ENCODE peak calls at places on chromosomes 1 and 21, in four cellular contexts. U is ACHN; J is stimulated activated CD4-positive, alpha-beta T cell treated with anti-CD3 and anti-CD28 coated beads, Interleukin-15, amount 100 ng/mL, for 24 hours; L is stomach. E is an unnamed sample.

GRCh38 chr21:35079181-35079580 is 30.1 kb upstream of the RUNX1 start:
- DNase-seq in U (no peak), J (no peak), L (no peak), E (no peak)

GRCh38 chr21:14321042-14321441 is 61.9 kb downstream of the HSPA13 start:
- DNase-seq in U (peak), J (no peak), L (no peak), E (no peak)

GRCh38 chr1:158121604-158122254 is 59.0 kb upstream of the CD1D start:
- DNase-seq in U (peak), J (peak), L (no peak), E (peak)

GRCh38 chr1:223515416-223515815 is 122.2 kb downstream of the CCDC185 start:
- DNase-seq in U (no peak), J (peak), L (no peak), E (no peak)

GRCh38 chr1:180639871-180640270 is 8.0 kb downstream of the XPR1 start:
- DNase-seq in U (no peak), J (no peak), L (no peak), E (no peak)

GRCh38 chr1:204405988-204406387 is 5.6 kb downstream of the PPP1R15B start:
- DNase-seq in U (no peak), J (no peak), L (no peak), E (no peak)

GRCh38 chr1:226424228-226425003 is 16.5 kb upstream of the PARP1 start:
- DNase-seq in U (peak), J (no peak), L (no peak), E (peak)

GRCh38 chr1:2115922-2116341 is 65.7 kb downstream of the PRKCZ start:
- DNase-seq in U (no peak), J (no peak), L (no peak), E (no peak)

GRCh38 chr1:1080122-1080753 is 6.1 kb upstream of the RNF223 start:
- DNase-seq in U (peak), J (peak), L (peak), E (no peak)

GRCh38 chr1:6096243-6097116 is 50.8 kb downstream of the KCNAB2 start:
- DNase-seq in U (no peak), J (no peak), L (no peak), E (no peak)

GRCh38 chr1:53616927-53617326 is 122.0 kb downstream of the GLIS1 start:
- DNase-seq in U (no peak), J (no peak), L (peak), E (no peak)

GRCh38 chr1:33348676-33349080 is 27.8 kb upstream of the A3GALT2 start:
- DNase-seq in U (peak), J (peak), L (no peak), E (no peak)

GRCh38 chr1:1212780-1213152 is 1.2 kb downstream of the TNFRSF4 start:
- DNase-seq in U (no peak), J (peak), L (peak), E (no peak)

GRCh38 chr1:240776237-240776636 is 164.3 kb upstream of the GREM2 start:
- DNase-seq in U (no peak), J (no peak), L (no peak), E (no peak)

GRCh38 chr1:231347961-231348360 is 9.9 kb downstream of the SPRTN start:
- DNase-seq in U (no peak), J (no peak), L (no peak), E (no peak)

GRCh38 chr1:46202975-46203737 is at the start of gene LURAP1:
- DNase-seq in U (peak), J (peak), L (no peak), E (no peak)

GRCh38 chr1:25699501-25700089 is 83.0 kb downstream of the MAN1C1 start:
- DNase-seq in U (no peak), J (no peak), L (no peak), E (no peak)

GRCh38 chr21:45545691-45546531 is 3.7 kb upstream of the SLC19A1 start:
- DNase-seq in U (no peak), J (no peak), L (peak), E (no peak)

GRCh38 chr1:177586429-177586828 is 383.4 kb downstream of the SEC16B start:
- DNase-seq in U (no peak), J (no peak), L (no peak), E (no peak)

GRCh38 chr1:8408151-8408839 is 90.4 kb downstream of the SLC45A1 start:
- DNase-seq in U (no peak), J (no peak), L (peak), E (no peak)

E was measured in NCI-H460.